ENCODE peak calls at places on chromosomes 3 and 15, in seven cellular contexts. T is IMR-90, W is cardiac muscle cell, Q is Peyer's patch, L is breast epithelium, Z is ovary, I is uterus. B is an unnamed sample.

GRCh38 chr3:125443923-125444322 is 68.8 kb upstream of the ZNF148 start:
- DNase-seq in T (peak; percentile 94), W (peak; percentile 73), Q (no peak), L (no peak), Z (no peak), I (no peak), B (no peak)

GRCh38 chr3:143045639-143046038 is 44.3 kb downstream of the U2SURP start:
- DNase-seq in T (no peak), W (no peak), Q (no peak), L (no peak), Z (no peak), I (no peak), B (no peak)

GRCh38 chr3:156250550-156250949 is 130.2 kb downstream of the KCNAB1 start:
- DNase-seq in T (no peak), W (no peak), Q (no peak), L (no peak), Z (no peak), I (no peak), B (no peak)

GRCh38 chr3:73868688-73869315 is 244.1 kb upstream of the PDZRN3 start:
- DNase-seq in T (peak; percentile 38), W (peak; percentile 57), Q (no peak), L (no peak), Z (peak; percentile 27), I (peak; percentile 18), B (no peak)

GRCh38 chr15:31013863-31014607 is 22.6 kb upstream of the MTMR10 start:
- DNase-seq in T (no peak), W (no peak), Q (no peak), L (no peak), Z (no peak), I (no peak), B (no peak)

GRCh38 chr3:70358978-70359580 is 46.6 kb upstream of the MDFIC2 start:
- DNase-seq in T (peak; percentile 40), W (peak; percentile 62), Q (no peak), L (no peak), Z (no peak), I (no peak), B (no peak)

GRCh38 chr15:101455291-101455916 is 34.1 kb downstream of the PCSK6 start:
- DNase-seq in T (no peak), W (no peak), Q (no peak), L (no peak), Z (no peak), I (no peak), B (no peak)

GRCh38 chr3:117282506-117282905 is 572.9 kb downstream of the TUSC7 start:
- DNase-seq in T (no peak), W (no peak), Q (no peak), L (no peak), Z (no peak), I (no peak), B (no peak)

GRCh38 chr15:25391971-25392733 is 46.7 kb downstream of the UBE3A start:
- DNase-seq in T (peak; percentile 83), W (peak; percentile 44), Q (no peak), L (no peak), Z (no peak), I (no peak), B (no peak)

GRCh38 chr15:100570282-100570681 is 31.7 kb downstream of the LINS1 start:
- DNase-seq in T (peak; percentile 5), W (peak; percentile 10), Q (no peak), L (no peak), Z (no peak), I (no peak), B (no peak)

GRCh38 chr15:57551717-57552677 is 39.7 kb upstream of the MYZAP start:
- DNase-seq in T (peak; percentile 70), W (peak; percentile 89), Q (no peak), L (peak; percentile 76), Z (no peak), I (no peak), B (no peak)

GRCh38 chr3:113714702-113715101 is 18.3 kb upstream of the USF3 start:
- DNase-seq in T (no peak), W (no peak), Q (no peak), L (no peak), Z (no peak), I (no peak), B (no peak)

GRCh38 chr3:197490098-197490497 is 65.7 kb downstream of the BDH1 start:
- DNase-seq in T (peak; percentile 57), W (peak; percentile 63), Q (no peak), L (no peak), Z (no peak), I (no peak), B (no peak)

GRCh38 chr3:44805960-44806359 is 44.4 kb downstream of the KIF15 start:
- DNase-seq in T (no peak), W (no peak), Q (no peak), L (no peak), Z (no peak), I (no peak), B (no peak)

GRCh38 chr3:125003369-125003853 is 52.4 kb downstream of the HEG1 start:
- DNase-seq in T (peak; percentile 72), W (peak; percentile 78), Q (no peak), L (no peak), Z (peak; percentile 50), I (peak; percentile 63), B (no peak)

GRCh38 chr3:195583831-195584542 is at the start of gene APOD:
- DNase-seq in T (peak; percentile 13), W (peak; percentile 76), Q (no peak), L (peak; percentile 73), Z (peak; percentile 70), I (peak; percentile 80), B (no peak)

DNA sequence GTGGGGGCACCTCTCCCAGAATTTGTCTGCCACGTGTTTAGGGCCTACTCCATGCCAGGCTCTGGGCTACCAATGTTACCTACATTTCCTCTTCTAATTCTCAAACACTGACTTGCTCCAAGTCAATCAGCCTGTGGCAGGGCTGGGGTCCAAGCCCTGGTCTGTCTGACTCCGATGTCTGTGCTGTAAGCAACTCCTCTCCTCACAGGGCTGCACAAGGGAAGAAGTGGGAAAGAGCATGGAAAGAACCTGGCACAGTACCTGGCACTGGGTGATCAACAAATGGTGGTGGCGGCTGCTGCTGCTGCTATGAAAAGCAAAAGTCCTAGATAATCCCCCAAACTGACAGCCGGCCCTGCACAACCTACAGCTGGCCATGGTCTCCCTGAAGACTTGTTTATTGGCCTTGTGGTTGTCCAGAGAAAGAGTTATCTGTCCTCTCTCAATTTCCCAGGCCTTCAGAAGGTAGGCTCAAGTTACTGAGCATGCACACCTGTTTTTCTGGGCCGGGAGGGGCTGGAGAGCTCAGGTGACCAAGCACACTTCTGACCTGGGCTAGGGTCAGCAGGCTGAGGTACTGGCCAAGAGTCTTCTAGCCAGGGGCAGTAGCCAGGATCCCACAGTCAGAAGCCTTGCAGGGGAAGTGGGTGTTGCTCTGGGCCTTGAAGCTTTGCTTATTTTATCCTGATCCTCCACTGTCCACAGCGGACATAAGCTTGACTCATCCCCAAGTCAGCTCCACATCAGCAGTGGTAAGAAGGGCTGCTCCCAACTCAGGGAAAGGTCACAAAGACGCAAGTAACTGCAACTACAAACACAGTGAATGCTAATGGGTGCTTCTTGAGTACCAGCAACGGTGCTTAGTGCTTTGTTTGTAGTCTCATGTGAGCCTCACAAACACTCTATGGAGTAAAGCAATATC is 35.3 kb upstream of the KY start:
- DNase-seq in T (peak; percentile 95), W (peak; percentile 71), Q (no peak), L (no peak), Z (no peak), I (no peak), B (no peak)
- H3K27ac ChIP-seq in T (peak overlapping the region; percentile 32), W (no peak overlapping the region), Q (no peak overlapping the region), L (no peak overlapping the region), Z (no peak overlapping the region), I (no peak overlapping the region), B (no peak overlapping the region)

DNA sequence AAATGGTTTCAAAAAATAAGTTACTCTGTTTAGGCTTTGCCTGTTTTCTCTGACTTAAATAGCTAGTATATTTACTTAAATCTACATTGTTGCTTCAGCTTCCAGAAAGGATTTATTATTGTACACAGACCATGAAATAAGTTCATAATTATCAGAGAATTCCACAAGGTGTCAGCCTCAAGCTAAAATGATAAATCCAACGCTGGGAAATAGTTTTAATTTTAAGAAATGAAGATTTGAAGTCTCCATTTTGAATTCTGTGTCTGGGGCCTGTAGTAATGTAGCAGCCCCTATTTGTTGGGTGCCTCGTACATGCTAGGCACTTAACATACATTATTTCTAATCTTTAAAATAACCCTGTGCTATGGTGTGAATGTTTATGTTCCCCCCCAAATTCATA is 92.6 kb upstream of the KCNMB2 start:
- DNase-seq in T (no peak), W (peak; percentile 50), Q (no peak), L (no peak), Z (no peak), I (no peak), B (no peak)
- TF ChIP-seq CTCF in T (no peak), W (peak; percentile 10), Q (no peak), L (no peak), Z (no peak), I (no peak), B (no peak)

GRCh38 chr3:147387550-147388394 is 18.6 kb downstream of the ZIC4 start:
- DNase-seq in T (no peak), W (no peak), Q (no peak), L (no peak), Z (no peak), I (no peak), B (no peak)

GRCh38 chr3:147383617-147384016 is 22.7 kb downstream of the ZIC4 start:
- DNase-seq in T (no peak), W (no peak), Q (no peak), L (no peak), Z (no peak), I (no peak), B (no peak)

GRCh38 chr3:147381610-147382009 is 24.7 kb downstream of the ZIC4 start:
- DNase-seq in T (no peak), W (no peak), Q (no peak), L (no peak), Z (no peak), I (no peak), B (no peak)

GRCh38 chr3:147385059-147386012 is 21.0 kb downstream of the ZIC4 start:
- DNase-seq in T (no peak), W (no peak), Q (no peak), L (no peak), Z (no peak), I (no peak), B (no peak)

DNA sequence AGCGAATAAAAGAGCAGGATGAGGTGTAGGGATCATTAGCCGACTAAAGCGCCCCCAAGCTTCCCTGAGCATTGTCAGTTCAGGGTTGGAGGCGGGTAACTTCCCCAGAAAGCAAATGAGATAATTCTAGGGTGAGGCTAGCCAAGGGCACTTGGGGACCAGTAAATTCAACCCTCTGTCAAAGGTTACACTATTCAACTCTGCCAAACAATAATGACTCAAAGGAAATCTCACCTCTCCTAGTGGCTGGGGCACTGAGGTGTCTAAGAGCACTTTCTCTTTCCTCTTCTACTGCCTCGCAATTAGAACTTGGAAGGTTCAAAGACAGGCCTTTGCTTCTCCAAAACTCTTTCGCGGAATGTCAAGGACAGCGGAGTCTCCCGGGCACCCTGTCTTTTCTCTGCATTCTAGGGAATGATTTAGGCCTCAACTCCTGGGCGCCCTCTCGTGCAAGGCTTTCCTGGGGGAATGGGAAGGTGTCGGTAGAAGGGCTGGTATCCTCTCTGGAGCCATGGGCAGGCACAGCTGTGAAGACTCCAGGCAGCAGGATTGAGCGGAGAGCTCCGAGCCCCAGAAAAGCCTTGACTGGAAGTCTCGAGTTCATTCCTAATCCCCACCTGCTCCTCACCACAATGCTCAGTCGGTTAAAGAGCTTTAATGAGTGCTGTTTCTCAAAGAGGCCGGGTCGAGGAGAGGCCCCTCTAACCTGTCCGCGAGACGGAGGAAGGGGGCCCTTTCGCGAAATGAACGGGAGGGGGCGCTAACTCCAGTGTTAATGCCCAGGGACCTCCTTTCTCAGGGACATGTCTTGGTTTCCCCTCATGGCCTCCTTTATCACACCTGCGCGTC is 21.9 kb downstream of the ZIC4 start:
- DNase-seq in T (no peak), W (no peak), Q (no peak), L (no peak), Z (no peak), I (no peak), B (no peak)
- H3K27me3 ChIP-seq in T (peaks cover 80% of the 10 kb centered on the region), W (peaks cover 100% of the 10 kb centered on the region), Q (no peaks in the 10 kb centered on the region), L (peaks cover 4% of the 10 kb centered on the region), Z (no peaks in the 10 kb centered on the region), I (peaks cover 91% of the 10 kb centered on the region), B (peaks cover 94% of the 10 kb centered on the region)

GRCh38 chr3:13411186-13411860 is 8.8 kb downstream of the NUP210 start:
- DNase-seq in T (no peak), W (no peak), Q (no peak), L (no peak), Z (no peak), I (no peak), B (no peak)
- H3K27ac ChIP-seq in T (no peak overlapping the region), W (no peak overlapping the region), Q (no peak overlapping the region), L (no peak overlapping the region), Z (no peak overlapping the region), I (no peak overlapping the region), B (no peak overlapping the region)